ENCODE peak calls at places on chromosomes 3 and 15, in five cellular contexts. Q is K562, F is HepG2, L is GM12878, U is H1. O is an unnamed sample.

GRCh38 chr3:124873241-124873640 is 13.9 kb downstream of the ITGB5 start:
- DNase-seq in Q (no peak), F (no peak), L (no peak), U (no peak), O (no peak)

GRCh38 chr3:50269977-50270413 is 1.0 kb downstream of the SEMA3B start:
- DNase-seq in Q (no peak), F (no peak), L (no peak), U (no peak), O (no peak)

GRCh38 chr15:67822537-67823370 is 2.6 kb upstream of the SKOR1 start:
- DNase-seq in Q (peak), F (no peak), L (no peak), U (peak), O (no peak)

GRCh38 chr3:115325539-115325938 is 178.5 kb upstream of the ZBTB20 start:
- DNase-seq in Q (peak), F (peak), L (no peak), U (peak), O (peak)

GRCh38 chr3:111913163-111913763 is 54.2 kb downstream of the PHLDB2 start:
- DNase-seq in Q (no peak), F (no peak), L (no peak), U (no peak), O (no peak)

GRCh38 chr3:112086018-112086854 is at the start of gene C3orf52:
- DNase-seq in Q (peak), F (peak), L (no peak), U (peak), O (peak)

GRCh38 chr15:52052076-52052935 is 33.3 kb downstream of the MAPK6 start:
- DNase-seq in Q (no peak), F (peak), L (no peak), U (no peak), O (no peak)

GRCh38 chr15:33008284-33009011 is 186.1 kb downstream of the FMN1 start:
- DNase-seq in Q (no peak), F (no peak), L (no peak), U (no peak), O (no peak)

GRCh38 chr3:63724987-63725386 is 72.5 kb downstream of the SNTN start:
- DNase-seq in Q (no peak), F (no peak), L (no peak), U (no peak), O (peak)

GRCh38 chr3:44883999-44884431 is 9.6 kb downstream of the TGM4 start:
- DNase-seq in Q (no peak), F (no peak), L (no peak), U (no peak), O (no peak)

GRCh38 chr3:169085827-169086226 is 577.7 kb downstream of the MECOM start:
- DNase-seq in Q (no peak), F (no peak), L (no peak), U (no peak), O (no peak)

GRCh38 chr3:2485027-2485375 is 386.3 kb downstream of the CNTN4 start:
- DNase-seq in Q (no peak), F (no peak), L (no peak), U (no peak), O (no peak)

GRCh38 chr3:79032686-79033318 is 735.0 kb downstream of the ROBO1 start:
- DNase-seq in Q (no peak), F (peak), L (no peak), U (no peak), O (no peak)

GRCh38 chr15:88899251-88899650 is 3.9 kb upstream of the HAPLN3 start:
- DNase-seq in Q (no peak), F (no peak), L (no peak), U (no peak), O (no peak)

GRCh38 chr15:80514071-80514780 is 110.0 kb downstream of the ARNT2 start:
- DNase-seq in Q (no peak), F (no peak), L (no peak), U (peak), O (no peak)

GRCh38 chr15:87623832-87624231 is 632.7 kb downstream of the NTRK3 start:
- DNase-seq in Q (peak), F (no peak), L (no peak), U (peak), O (peak)

GRCh38 chr3:186315581-186316354 is 46.3 kb downstream of the DGKG start:
- DNase-seq in Q (no peak), F (no peak), L (no peak), U (no peak), O (no peak)

GRCh38 chr3:39107874-39108308 is 411 bp downstream of the TTC21A start:
- DNase-seq in Q (no peak), F (no peak), L (no peak), U (no peak), O (no peak)

GRCh38 chr3:127454968-127455367 is 135.6 kb downstream of the TPRA1 start:
- DNase-seq in Q (no peak), F (no peak), L (no peak), U (no peak), O (no peak)

GRCh38 chr3:12946661-12947316 is 105.4 kb upstream of the RPL32 start:
- DNase-seq in Q (no peak), F (no peak), L (no peak), U (no peak), O (no peak)

GRCh38 chr3:59262076-59262498 is 212.3 kb upstream of the CFAP20DC start:
- DNase-seq in Q (no peak), F (no peak), L (peak), U (no peak), O (no peak)

GRCh38 chr3:101827211-101828174 is 21.8 kb upstream of the NFKBIZ start:
- DNase-seq in Q (peak), F (peak), L (peak), U (peak), O (peak)

GRCh38 chr15:74291101-74292071 is 55.3 kb downstream of the CCDC33 start:
- DNase-seq in Q (peak), F (peak), L (no peak), U (peak), O (peak)

GRCh38 chr3:152272771-152273242 is 4.1 kb downstream of the MBNL1 start:
- DNase-seq in Q (no peak), F (no peak), L (no peak), U (no peak), O (no peak)

GRCh38 chr15:78060232-78060631 is 17.3 kb downstream of the TBC1D2B start:
- DNase-seq in Q (no peak), F (no peak), L (no peak), U (no peak), O (no peak)

GRCh38 chr3:101625879-101626278 is 51.1 kb downstream of the ZBTB11 start:
- DNase-seq in Q (no peak), F (no peak), L (no peak), U (no peak), O (no peak)

DNA sequence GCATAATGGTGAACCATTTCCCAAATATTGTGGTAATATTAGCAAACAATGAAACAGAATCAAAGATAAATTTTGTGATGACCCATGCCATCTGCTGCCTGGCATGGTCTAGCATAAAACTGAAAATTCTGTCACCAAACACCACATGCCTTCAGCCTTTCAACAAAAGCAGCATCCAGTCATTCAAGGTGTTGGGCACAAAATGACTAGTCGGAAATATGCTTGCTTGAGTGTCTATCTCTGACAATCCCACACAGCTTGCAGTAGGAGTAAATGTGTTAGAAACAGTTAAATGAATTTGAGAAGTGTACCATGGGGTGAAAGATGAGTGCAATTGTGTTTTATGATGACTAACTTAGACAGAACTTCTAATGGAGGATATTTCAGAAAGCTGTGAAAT is 61.7 kb upstream of the CDIN1 start:
- DNase-seq in Q (no peak), F (no peak), L (no peak), U (no peak), O (no peak)
- TF ChIP-seq CREB1 in Q (no peak), F (no peak), L (no peak), U (no peak), O (no peak)

GRCh38 chr3:33392144-33392543 is 48.1 kb downstream of the UBP1 start:
- DNase-seq in Q (no peak), F (no peak), L (no peak), U (no peak), O (no peak)
- TF ChIP-seq SP1 in Q (no peak), F (no peak), L (no peak), U (no peak), O (no peak)

GRCh38 chr3:61945657-61946056 is 384.3 kb downstream of the PTPRG start:
- DNase-seq in Q (no peak), F (no peak), L (no peak), U (no peak), O (no peak)

GRCh38 chr3:61947456-61947855 is 386.1 kb downstream of the PTPRG start:
- DNase-seq in Q (no peak), F (no peak), L (no peak), U (no peak), O (no peak)

GRCh38 chr3:61946925-61947324 is 385.6 kb downstream of the PTPRG start:
- DNase-seq in Q (no peak), F (no peak), L (no peak), U (no peak), O (no peak)

GRCh38 chr3:61943975-61944374 is 382.6 kb downstream of the PTPRG start:
- DNase-seq in Q (no peak), F (no peak), L (no peak), U (no peak), O (no peak)

DNA sequence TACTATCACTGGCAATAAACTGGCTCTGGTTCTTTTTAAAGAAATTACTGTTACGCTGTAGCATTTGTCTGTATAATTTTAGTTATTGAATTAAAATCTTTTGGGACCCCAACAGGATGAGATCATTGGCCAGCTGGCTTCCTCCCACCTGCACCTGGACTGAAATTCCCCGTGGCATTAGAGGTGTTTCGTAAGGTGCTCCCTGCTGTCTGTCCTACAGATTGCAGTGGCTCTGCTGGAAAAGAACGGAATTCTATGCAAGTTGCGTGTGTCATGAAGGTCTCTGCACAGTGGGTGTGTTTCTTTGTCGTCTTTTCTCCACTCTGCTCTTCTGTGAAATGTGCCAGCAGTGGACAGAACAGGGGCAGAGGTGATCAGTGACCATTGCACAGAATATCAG is 383.4 kb downstream of the PTPRG start:
- DNase-seq in Q (no peak), F (no peak), L (no peak), U (no peak), O (no peak)
- TF ChIP-seq CREB1 in Q (no peak), F (no peak), L (no peak), U (no peak), O (no peak)

GRCh38 chr3:58237238-58237939 is at the start of gene ABHD6:
- DNase-seq in Q (peak), F (peak), L (no peak), U (peak), O (peak)
- TF ChIP-seq SP1 in Q (no peak), F (no peak), L (no peak), U (no peak), O (peak)

DNA sequence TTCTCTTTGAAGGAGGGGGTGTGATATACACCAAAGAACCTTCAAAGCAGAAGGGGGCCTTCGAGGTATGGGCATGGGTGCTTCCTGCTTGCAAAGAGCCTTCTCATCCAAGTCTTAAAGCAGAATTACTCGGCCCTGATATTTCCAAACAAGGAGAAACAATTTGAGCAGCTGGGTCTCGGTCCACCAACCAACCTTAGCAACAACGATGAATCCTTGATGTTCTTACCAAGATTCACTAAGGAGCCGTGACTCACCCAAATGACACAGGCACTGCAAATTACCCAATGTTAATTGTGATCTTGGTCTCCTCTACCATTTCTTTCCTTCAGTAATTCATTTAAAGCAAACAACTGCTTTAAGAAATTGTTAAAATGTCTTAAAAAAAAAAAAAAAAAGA is 7.7 kb downstream of the HOMER2 start:
- DNase-seq in Q (no peak), F (no peak), L (no peak), U (no peak), O (no peak)
- TF ChIP-seq CREB1 in Q (no peak), F (no peak), L (no peak), U (no peak), O (no peak)

GRCh38 chr3:113255854-113256615 is 44.7 kb downstream of the BOC start:
- DNase-seq in Q (no peak), F (no peak), L (no peak), U (no peak), O (no peak)
- TF ChIP-seq SP1 in Q (no peak), F (no peak), L (no peak), U (no peak), O (no peak)

DNA sequence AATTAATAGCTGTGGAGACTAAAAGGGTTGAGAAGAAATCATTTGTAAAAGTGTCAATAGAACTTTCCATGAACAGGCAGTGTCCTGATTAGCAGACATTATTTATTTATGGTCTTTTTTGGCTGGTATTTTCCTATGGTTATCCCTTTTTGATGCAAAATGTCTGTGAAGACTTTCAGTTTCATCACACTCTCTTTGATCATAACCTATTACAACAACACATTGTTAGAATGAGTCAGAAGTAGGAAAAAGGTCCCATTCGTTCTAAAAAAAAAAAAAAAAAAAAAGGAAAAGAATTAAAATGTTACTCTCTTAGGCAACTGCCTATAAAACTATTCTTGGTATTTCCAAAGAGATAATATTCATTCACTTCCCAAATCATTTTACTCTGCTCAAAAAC is 62.1 kb downstream of the SLC49A4 start:
- DNase-seq in Q (no peak), F (no peak), L (no peak), U (no peak), O (no peak)
- TF ChIP-seq CREB1 in Q (no peak), F (no peak), L (peak), U (no peak), O (no peak)

O was measured in WTC11.